ENCODE peak calls at places on chromosomes 1 and 21, in eight cellular contexts. R is PC-3, G is DND-41, K is astrocyte, Y is neural progenitor cell, N is HepG2, C is PC-9, P is HCT116. D is an unnamed sample.

GRCh38 chr1:43853161-43853921 is 80.3 kb upstream of the ARTN start:
- DNase-seq in K (peak; percentile 85), C (peak; percentile 83), P (no peak), R (peak; percentile 36), G (peak; percentile 86), Y (no peak), N (no peak), D (peak; percentile 63)

GRCh38 chr1:180195401-180195800 is 34.7 kb upstream of the LHX4 start:
- DNase-seq in Y (no peak), P (no peak), N (no peak), G (no peak), R (no peak), K (no peak), C (no peak), D (no peak)

GRCh38 chr1:235504122-235504493 is at the start of gene B3GALNT2:
- DNase-seq in G (no peak), K (no peak), N (no peak), R (no peak), C (no peak), P (no peak), Y (no peak), D (no peak)

GRCh38 chr1:224504642-224505041 is 70.0 kb upstream of the WDR26 start:
- DNase-seq in P (no peak), G (no peak), C (no peak), N (no peak), K (no peak), R (no peak), Y (no peak), D (no peak)

GRCh38 chr1:5990913-5991783 is 1.1 kb downstream of the NPHP4 start:
- DNase-seq in C (no peak), N (no peak), Y (peak; percentile 87), K (peak; percentile 12), G (peak; percentile 56), P (no peak), R (peak; percentile 30), D (peak; percentile 69)

GRCh38 chr21:39633770-39634181 is 21.0 kb downstream of the B3GALT5 start:
- DNase-seq in Y (no peak), P (peak; percentile 90), G (no peak), C (peak; percentile 64), R (peak; percentile 95), N (no peak), K (peak; percentile 98), D (no peak)

GRCh38 chr1:200738348-200738732 is 353 bp upstream of the CAMSAP2 start:
- DNase-seq in C (no peak), G (no peak), Y (no peak), R (no peak), N (no peak), P (no peak), K (peak; percentile 84), D (no peak)

GRCh38 chr1:47216278-47217059 is 15.6 kb downstream of the TAL1 start:
- DNase-seq in C (no peak), R (no peak), G (no peak), P (no peak), K (no peak), N (peak; percentile 78), Y (no peak), D (no peak)

GRCh38 chr1:221543529-221544120 is 198.3 kb downstream of the DUSP10 start:
- DNase-seq in P (peak; percentile 2), K (peak; percentile 9), R (peak; percentile 60), C (no peak), G (no peak), Y (peak; percentile 23), N (no peak), D (no peak)

GRCh38 chr21:37905291-37905690 is 11.0 kb downstream of the KCNJ6 start:
- DNase-seq in Y (no peak), N (no peak), P (no peak), C (no peak), R (no peak), G (no peak), K (no peak), D (no peak)

GRCh38 chr1:18890704-18891103 is 11.7 kb downstream of the ALDH4A1 start:
- DNase-seq in C (no peak), R (no peak), K (peak; percentile 45), Y (no peak), P (no peak), G (no peak), N (no peak), D (no peak)

GRCh38 chr1:55848906-55849305 is 633.7 kb upstream of the USP24 start:
- DNase-seq in G (no peak), C (no peak), N (no peak), Y (peak; percentile 65), P (no peak), K (no peak), R (peak; percentile 59), D (no peak)

GRCh38 chr1:168665975-168666374 is 63.0 kb downstream of the DPT start:
- DNase-seq in N (no peak), C (no peak), Y (no peak), P (no peak), K (no peak), R (no peak), G (no peak), D (no peak)

GRCh38 chr1:203650012-203650836 is 23.6 kb downstream of the ATP2B4 start:
- DNase-seq in R (peak; percentile 46), P (no peak), N (no peak), Y (peak; percentile 86), C (peak; percentile 50), G (peak; percentile 82), K (peak; percentile 68), D (peak; percentile 47)

GRCh38 chr1:116179886-116180474 is 68.8 kb downstream of the MAB21L3 start:
- DNase-seq in P (no peak), G (no peak), C (no peak), N (peak; percentile 27), K (no peak), R (no peak), Y (no peak), D (no peak)

GRCh38 chr1:199313444-199313843 is 674.6 kb downstream of the PTPRC start:
- DNase-seq in C (no peak), Y (no peak), K (no peak), G (no peak), N (no peak), R (no peak), P (no peak), D (no peak)

GRCh38 chr21:14766241-14766640 is 220.1 kb upstream of the SAMSN1 start:
- DNase-seq in Y (peak; percentile 10), N (peak; percentile 44), G (no peak), R (peak; percentile 8), K (no peak), P (peak; percentile 7), C (no peak), D (peak; percentile 73)

GRCh38 chr1:94919241-94920030 is 7.5 kb downstream of the CNN3 start:
- DNase-seq in K (no peak), N (no peak), R (no peak), C (no peak), G (no peak), P (no peak), Y (no peak), D (no peak)
- H3K4me1 ChIP-seq in K (peaks cover 57% of the 10 kb centered on the region), N (peaks cover 63% of the 10 kb centered on the region), R (peaks cover 34% of the 10 kb centered on the region), C (peaks cover 49% of the 10 kb centered on the region), G (no peaks in the 10 kb centered on the region), P (peaks cover 44% of the 10 kb centered on the region), Y (peaks cover 49% of the 10 kb centered on the region), D (no peaks in the 10 kb centered on the region)

GRCh38 chr21:42308161-42308913 is 6.9 kb downstream of the TFF3 start:
- DNase-seq in R (no peak), Y (no peak), N (no peak), P (no peak), C (no peak), K (no peak), G (no peak), D (no peak)

GRCh38 chr21:42311160-42311559 is 4.0 kb downstream of the TFF3 start:
- DNase-seq in N (no peak), G (no peak), Y (no peak), P (no peak), K (no peak), C (no peak), R (no peak), D (no peak)

GRCh38 chr21:42310411-42311001 is 4.7 kb downstream of the TFF3 start:
- DNase-seq in Y (no peak), G (no peak), C (no peak), P (no peak), N (no peak), K (no peak), R (no peak), D (no peak)

GRCh38 chr21:42308914-42309752 is 6.1 kb downstream of the TFF3 start:
- DNase-seq in C (no peak), N (no peak), P (no peak), K (no peak), G (no peak), Y (no peak), R (peak; percentile 49), D (no peak)

GRCh38 chr21:42309753-42310213 is 5.4 kb downstream of the TFF3 start:
- DNase-seq in N (no peak), R (peak; percentile 64), P (peak; percentile 6), G (peak; percentile 84), C (no peak), Y (peak; percentile 79), K (no peak), D (peak; percentile 84)
- H2AFZ ChIP-seq in N (no peak overlapping the region), R (peak overlapping the region; percentile 72), P (peak overlapping the region; percentile 34), G (no peak overlapping the region), C (no peak overlapping the region), Y (peak overlapping the region; percentile 98), K (no peak overlapping the region), D (no peak overlapping the region)

GRCh38 chr1:32780005-32780404 is 37.2 kb downstream of the YARS1 start:
- DNase-seq in R (no peak), K (no peak), Y (no peak), C (no peak), N (no peak), P (no peak), G (no peak), D (no peak)

GRCh38 chr1:32783851-32784250 is 33.3 kb downstream of the YARS1 start:
- DNase-seq in N (no peak), G (no peak), C (no peak), P (no peak), R (no peak), K (no peak), Y (no peak), D (no peak)

GRCh38 chr1:32782086-32782485 is 35.1 kb downstream of the YARS1 start:
- DNase-seq in K (no peak), Y (no peak), G (no peak), R (no peak), N (no peak), C (no peak), P (no peak), D (no peak)

GRCh38 chr1:32779242-32779641 is 37.9 kb downstream of the YARS1 start:
- DNase-seq in G (no peak), C (no peak), P (no peak), K (no peak), R (no peak), N (no peak), Y (no peak), D (no peak)

GRCh38 chr1:32780628-32781267 is 36.4 kb downstream of the YARS1 start:
- DNase-seq in N (no peak), R (peak; percentile 55), K (no peak), G (no peak), P (no peak), Y (no peak), C (peak; percentile 95), D (no peak)
- H3K36me3 ChIP-seq in N (peaks cover 36% of the 10 kb centered on the region), R (peaks cover 52% of the 10 kb centered on the region), K (peaks cover 63% of the 10 kb centered on the region), G (peaks cover 95% of the 10 kb centered on the region), P (peaks cover 48% of the 10 kb centered on the region), Y (peaks cover 4% of the 10 kb centered on the region), C (peaks cover 77% of the 10 kb centered on the region), D (peaks cover 21% of the 10 kb centered on the region)

DNA sequence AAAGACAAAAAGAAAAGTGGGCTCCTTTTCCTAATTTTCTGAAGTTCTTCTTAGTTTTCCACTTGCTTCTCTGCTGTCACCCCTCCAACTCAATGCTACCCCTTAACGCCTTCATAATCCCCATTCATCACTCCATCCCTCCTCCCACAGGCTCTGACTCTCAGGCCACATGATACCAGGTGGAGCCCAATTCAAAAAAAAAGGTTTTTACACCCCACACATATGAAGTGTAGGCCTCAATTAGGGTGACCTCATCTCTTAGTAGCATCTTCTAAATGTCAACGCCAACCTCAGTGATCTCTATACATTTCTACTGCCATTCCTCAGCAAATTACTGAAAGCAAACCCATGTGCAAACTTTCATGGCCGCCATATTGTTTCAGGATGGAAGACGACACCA is 6.4 kb downstream of the SSBP3 start:
- DNase-seq in K (no peak), P (no peak), R (no peak), Y (no peak), C (no peak), N (no peak), G (no peak), D (no peak)
- H3K4me1 ChIP-seq in K (peaks cover 20% of the 10 kb centered on the region), P (peaks cover 6% of the 10 kb centered on the region), R (peaks cover 19% of the 10 kb centered on the region), Y (peaks cover 22% of the 10 kb centered on the region), C (no peaks in the 10 kb centered on the region), N (peaks cover 36% of the 10 kb centered on the region), G (peaks cover 44% of the 10 kb centered on the region), D (no peaks in the 10 kb centered on the region)

D was measured in Karpas-422.